ENCODE peak calls at places on chromosome 17, in six cellular contexts. A is GM23248; Y is heart left ventricle; R is HTR-8/SVneo; G is stimulated activated CD8-positive, alpha-beta memory T cell treated with anti-CD3 and anti-CD28 coated beads, Interleukin-15, amount 100 ng/mL, for 1 hour; L is ecto neural progenitor cell. D is an unnamed sample.

GRCh38 chr17:70622382-70623260 is 453.3 kb downstream of the KCNJ2 start:
- DNase-seq in A (peak; percentile 38), Y (peak; percentile 49), R (peak; percentile 38), G (no peak), L (peak; percentile 75), D (no peak)

GRCh38 chr17:28567604-28568003 is 3.7 kb downstream of the PIGS start:
- DNase-seq in A (no peak), Y (no peak), R (no peak), G (no peak), L (no peak), D (no peak)

GRCh38 chr17:75864448-75864871 is 9.3 kb upstream of the WBP2 start:
- DNase-seq in A (peak; percentile 81), Y (peak; percentile 82), R (no peak), G (no peak), L (no peak), D (peak; percentile 70)

GRCh38 chr17:31392002-31392855 is 754 bp downstream of the RAB11FIP4 start:
- DNase-seq in A (no peak), Y (peak; percentile 15), R (no peak), G (no peak), L (peak; percentile 65), D (no peak)

GRCh38 chr17:63646492-63646815 is 24.2 kb downstream of the MAP3K3 start:
- DNase-seq in A (no peak), Y (no peak), R (no peak), G (no peak), L (no peak), D (no peak)

GRCh38 chr17:10216213-10216982 is 18.0 kb upstream of the GAS7 start:
- DNase-seq in A (no peak), Y (no peak), R (no peak), G (no peak), L (peak; percentile 83), D (no peak)

GRCh38 chr17:258045-258734 is 76.7 kb upstream of the DOC2B start:
- DNase-seq in A (no peak), Y (peak; percentile 10), R (no peak), G (no peak), L (no peak), D (no peak)

GRCh38 chr17:29571486-29571882 is 3.0 kb downstream of the TP53I13 start:
- DNase-seq in A (no peak), Y (no peak), R (no peak), G (no peak), L (no peak), D (no peak)

GRCh38 chr17:82814834-82815233 is 25.0 kb downstream of the ZNF750 start:
- DNase-seq in A (no peak), Y (no peak), R (no peak), G (no peak), L (no peak), D (no peak)

GRCh38 chr17:75619506-75620431 is 13.5 kb upstream of the SMIM5 start:
- DNase-seq in A (peak; percentile 50), Y (no peak), R (peak; percentile 61), G (no peak), L (peak; percentile 89), D (peak; percentile 48)

GRCh38 chr17:61314368-61315078 is 85.1 kb upstream of the TBX2 start:
- DNase-seq in A (peak; percentile 50), Y (peak; percentile 60), R (no peak), G (no peak), L (no peak), D (peak; percentile 80)

GRCh38 chr17:7211512-7212277 is 7.9 kb downstream of the DLG4 start:
- DNase-seq in A (no peak), Y (no peak), R (no peak), G (no peak), L (peak; percentile 74), D (no peak)

GRCh38 chr17:66123163-66123562 is 68.8 kb downstream of the CEP112 start:
- DNase-seq in A (peak; percentile 39), Y (no peak), R (no peak), G (no peak), L (no peak), D (peak; percentile 51)

GRCh38 chr17:42754782-42755181 is 6.2 kb upstream of the RAMP2 start:
- DNase-seq in A (peak; percentile 70), Y (peak; percentile 23), R (no peak), G (no peak), L (no peak), D (no peak)

GRCh38 chr17:46020023-46020735 is 21.1 kb downstream of the STH start:
- DNase-seq in A (no peak), Y (no peak), R (no peak), G (peak; percentile 26), L (no peak), D (no peak)

GRCh38 chr17:77454560-77455095 is 313.9 kb downstream of the SEC14L1 start:
- DNase-seq in A (no peak), Y (no peak), R (no peak), G (no peak), L (no peak), D (no peak)

GRCh38 chr17:52790359-52790955 is 631.9 kb upstream of the CA10 start:
- DNase-seq in A (no peak), Y (no peak), R (no peak), G (no peak), L (no peak), D (no peak)

GRCh38 chr17:182164-182751 is 808 bp upstream of the DOC2B start:
- DNase-seq in A (no peak), Y (no peak), R (no peak), G (no peak), L (no peak), D (no peak)

GRCh38 chr17:40063034-40063765 is 435 bp downstream of the THRA start:
- DNase-seq in A (peak; percentile 59), Y (peak; percentile 45), R (no peak), G (no peak), L (peak; percentile 92), D (peak; percentile 35)